ENCODE peak calls at places on chromosomes 16 and 17, in five cellular contexts. P is cardiac fibroblast, X is NB4, Q is A549, A is esophagus squamous epithelium. J is an unnamed sample.

GRCh38 chr17:10041287-10041612 is 136.2 kb upstream of the RCVRN start:
- DNase-seq in P (no peak), X (no peak), Q (peak), A (no peak), J (no peak)

GRCh38 chr16:66457888-66458287 is 30.8 kb downstream of the BEAN1 start:
- DNase-seq in P (no peak), X (no peak), Q (peak), A (no peak), J (no peak)

GRCh38 chr17:77750427-77751043 is 208.0 kb upstream of the TNRC6C start:
- DNase-seq in P (no peak), X (no peak), Q (no peak), A (no peak), J (no peak)

GRCh38 chr16:48574148-48574547 is 35.8 kb downstream of the N4BP1 start:
- DNase-seq in P (peak), X (no peak), Q (no peak), A (no peak), J (peak)

GRCh38 chr17:74825952-74826713 is 33.6 kb downstream of the GRIN2C start:
- DNase-seq in P (no peak), X (no peak), Q (no peak), A (no peak), J (no peak)

GRCh38 chr17:74864866-74865395 is 5.2 kb upstream of the GRIN2C start:
- DNase-seq in P (peak), X (peak), Q (peak), A (no peak), J (peak)

GRCh38 chr16:28923652-28924398 is 1.2 kb downstream of the RABEP2 start:
- DNase-seq in P (no peak), X (no peak), Q (no peak), A (no peak), J (no peak)

GRCh38 chr17:42985225-42985624 is 4.9 kb downstream of the RUNDC1 start:
- DNase-seq in P (no peak), X (peak), Q (no peak), A (no peak), J (no peak)

GRCh38 chr16:28846080-28846932 is at the start of gene TUFM:
- DNase-seq in P (peak), X (peak), Q (peak), A (peak), J (peak)

GRCh38 chr17:10754109-10754508 is 24.3 kb upstream of the TMEM220 start:
- DNase-seq in P (peak), X (peak), Q (peak), A (no peak), J (peak)

GRCh38 chr16:8571061-8571596 is 19.2 kb downstream of the TMEM114 start:
- DNase-seq in P (peak), X (peak), Q (peak), A (no peak), J (peak)

GRCh38 chr16:2751577-2752034 is 832 bp upstream of the SRRM2 start:
- DNase-seq in P (no peak), X (peak), Q (no peak), A (no peak), J (no peak)

GRCh38 chr17:70047619-70048018 is 27.4 kb upstream of the KCNJ16 start:
- DNase-seq in P (no peak), X (no peak), Q (peak), A (no peak), J (peak)

GRCh38 chr17:74394977-74395376 is 27.7 kb downstream of the GPR142 start:
- DNase-seq in P (no peak), X (no peak), Q (peak), A (no peak), J (no peak)

GRCh38 chr16:49690778-49691177 is 165.1 kb downstream of the ZNF423 start:
- DNase-seq in P (no peak), X (no peak), Q (no peak), A (no peak), J (no peak)

GRCh38 chr16:66516172-66516807 is 33.6 kb downstream of the TK2 start:
- DNase-seq in P (no peak), X (peak), Q (no peak), A (no peak), J (no peak)

GRCh38 chr17:39165178-39165843 is 650 bp downstream of the ARL5C start:
- DNase-seq in P (no peak), X (no peak), Q (no peak), A (no peak), J (no peak)

GRCh38 chr16:85870159-85870558 is 28.8 kb upstream of the IRF8 start:
- DNase-seq in P (no peak), X (no peak), Q (no peak), A (no peak), J (no peak)

GRCh38 chr16:85569615-85570212 is 43.4 kb upstream of the GSE1 start:
- DNase-seq in P (peak), X (peak), Q (no peak), A (no peak), J (no peak)

GRCh38 chr17:21816592-21817567 is 124.6 kb downstream of the KCNJ18 start:
- DNase-seq in P (no peak), X (no peak), Q (no peak), A (no peak), J (no peak)

GRCh38 chr16:85514295-85514600 is 98.9 kb upstream of the GSE1 start:
- DNase-seq in P (no peak), X (no peak), Q (no peak), A (no peak), J (no peak)

GRCh38 chr17:78240012-78240655 is 8.7 kb downstream of the TMEM235 start:
- DNase-seq in P (no peak), X (no peak), Q (no peak), A (no peak), J (no peak)

GRCh38 chr17:6279659-6280058 is 155.3 kb downstream of the AIPL1 start:
- DNase-seq in P (no peak), X (no peak), Q (peak), A (no peak), J (no peak)

GRCh38 chr17:81910840-81911276 is 341 bp downstream of the PCYT2 start:
- DNase-seq in P (no peak), X (no peak), Q (no peak), A (no peak), J (no peak)

GRCh38 chr17:48520631-48521045 is 10.2 kb downstream of the HOXB1 start:
- DNase-seq in P (no peak), X (no peak), Q (peak), A (no peak), J (peak)

GRCh38 chr17:34423978-34424813 is 61.2 kb upstream of the CCL1 start:
- DNase-seq in P (no peak), X (no peak), Q (no peak), A (no peak), J (no peak)

GRCh38 chr17:40475234-40476210 is 25.9 kb downstream of the TNS4 start:
- DNase-seq in P (no peak), X (no peak), Q (no peak), A (no peak), J (no peak)

GRCh38 chr16:11251525-11252481 is 4.2 kb downstream of the SOCS1 start:
- DNase-seq in P (peak), X (peak), Q (no peak), A (no peak), J (peak)

GRCh38 chr17:4675791-4676190 is 28.1 kb downstream of the PELP1 start:
- DNase-seq in P (no peak), X (no peak), Q (no peak), A (no peak), J (no peak)

GRCh38 chr17:76672270-76672851 is 28.8 kb upstream of the ST6GALNAC1 start:
- DNase-seq in P (no peak), X (no peak), Q (no peak), A (no peak), J (no peak)

GRCh38 chr17:596763-597644 is 117.6 kb downstream of the VPS53 start:
- DNase-seq in P (peak), X (no peak), Q (peak), A (no peak), J (peak)

GRCh38 chr16:85969591-85969990 is 70.6 kb downstream of the IRF8 start:
- DNase-seq in P (no peak), X (no peak), Q (no peak), A (no peak), J (peak)

GRCh38 chr17:78458739-78459335 is 80.4 kb downstream of the PGS1 start:
- DNase-seq in P (no peak), X (no peak), Q (no peak), A (no peak), J (no peak)

DNA sequence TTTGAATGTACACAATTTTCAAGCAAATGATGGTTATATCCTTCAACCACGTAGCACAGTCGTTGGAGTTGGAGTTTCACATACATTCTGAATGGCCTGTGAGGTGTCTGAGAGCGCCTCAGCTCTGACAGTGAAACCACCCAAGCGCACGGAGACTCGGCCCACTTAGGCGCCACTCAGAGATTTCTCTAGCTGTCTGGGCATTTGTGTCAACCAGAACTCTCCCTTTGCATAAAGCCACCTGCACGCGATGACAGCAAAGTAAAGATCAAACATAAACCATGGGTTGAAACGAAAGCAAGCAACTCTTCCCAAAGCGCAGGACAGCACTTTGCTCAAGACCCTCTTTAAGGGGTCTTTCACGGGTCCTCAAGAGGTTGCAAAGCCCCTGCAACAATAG is 543 bp downstream of the SLC6A4 start:
- DNase-seq in P (no peak), X (no peak), Q (no peak), A (no peak), J (no peak)
- H3K4me3 ChIP-seq in P (peak), X (no peak), Q (peak), A (peak), J (peak)

DNA sequence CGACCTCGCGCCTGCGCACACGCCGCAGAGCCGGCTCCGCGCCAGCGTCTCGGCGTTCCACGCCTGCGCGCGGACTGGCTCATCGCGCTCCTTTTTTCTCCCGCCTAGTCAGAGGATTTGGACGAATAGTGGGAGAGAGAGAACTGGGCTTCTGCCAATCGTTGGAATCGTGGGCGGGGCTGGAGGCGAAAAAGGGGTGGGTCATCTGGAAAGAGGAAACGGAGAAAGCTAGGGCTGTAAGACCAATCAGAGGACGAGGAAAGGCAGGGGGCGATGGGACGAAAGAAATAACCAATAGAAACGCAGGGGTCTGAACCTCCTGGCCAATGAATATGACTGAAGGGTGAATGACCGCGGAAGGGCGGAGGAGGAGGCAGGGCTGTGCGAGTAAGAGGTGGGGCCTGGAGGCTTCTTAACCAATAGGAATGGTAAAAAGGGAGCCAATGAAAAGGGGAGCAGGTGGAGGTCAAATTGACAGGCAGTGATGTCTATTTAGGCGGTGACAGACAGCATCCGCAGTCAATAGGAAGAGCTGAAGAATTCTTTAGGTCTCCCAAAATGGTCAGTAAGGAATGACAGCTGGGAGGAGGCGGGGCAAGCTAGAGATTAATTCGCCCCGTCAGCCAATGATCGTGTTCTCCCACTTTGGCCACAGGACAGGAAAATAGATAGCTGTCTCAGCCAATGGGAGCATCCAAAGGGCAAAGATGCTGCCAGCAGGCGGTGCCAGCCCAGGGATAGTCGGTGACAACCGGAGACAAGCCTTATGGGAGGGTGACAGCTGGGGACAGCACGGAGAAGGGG is at the start of gene TBC1D10B:
- DNase-seq in P (peak), X (peak), Q (peak), A (peak), J (peak)
- TF ChIP-seq CTCF in P (peak), X (peak), Q (no peak), A (no peak), J (peak)

GRCh38 chr16:13911871-13912270 is 8.1 kb upstream of the ERCC4 start:
- DNase-seq in P (no peak), X (no peak), Q (no peak), A (no peak), J (no peak)

GRCh38 chr16:13911306-13911705 is 8.6 kb upstream of the ERCC4 start:
- DNase-seq in P (no peak), X (no peak), Q (no peak), A (no peak), J (no peak)

GRCh38 chr16:13909069-13909468 is 10.9 kb upstream of the ERCC4 start:
- DNase-seq in P (no peak), X (no peak), Q (no peak), A (no peak), J (no peak)

GRCh38 chr16:13907431-13907830 is 12.5 kb upstream of the ERCC4 start:
- DNase-seq in P (no peak), X (no peak), Q (no peak), A (no peak), J (no peak)

GRCh38 chr16:13909872-13910303 is 10.1 kb upstream of the ERCC4 start:
- DNase-seq in P (peak), X (no peak), Q (peak), A (no peak), J (peak)
- H3K4me3 ChIP-seq in P (no peak), X (no peak), Q (no peak), A (no peak), J (no peak)

GRCh38 chr17:36657763-36658490 is 56.5 kb downstream of the MRM1 start:
- DNase-seq in P (peak), X (peak), Q (peak), A (no peak), J (no peak)
- TF ChIP-seq CTCF in P (peak), X (peak), Q (no peak), A (no peak), J (peak)

DNA sequence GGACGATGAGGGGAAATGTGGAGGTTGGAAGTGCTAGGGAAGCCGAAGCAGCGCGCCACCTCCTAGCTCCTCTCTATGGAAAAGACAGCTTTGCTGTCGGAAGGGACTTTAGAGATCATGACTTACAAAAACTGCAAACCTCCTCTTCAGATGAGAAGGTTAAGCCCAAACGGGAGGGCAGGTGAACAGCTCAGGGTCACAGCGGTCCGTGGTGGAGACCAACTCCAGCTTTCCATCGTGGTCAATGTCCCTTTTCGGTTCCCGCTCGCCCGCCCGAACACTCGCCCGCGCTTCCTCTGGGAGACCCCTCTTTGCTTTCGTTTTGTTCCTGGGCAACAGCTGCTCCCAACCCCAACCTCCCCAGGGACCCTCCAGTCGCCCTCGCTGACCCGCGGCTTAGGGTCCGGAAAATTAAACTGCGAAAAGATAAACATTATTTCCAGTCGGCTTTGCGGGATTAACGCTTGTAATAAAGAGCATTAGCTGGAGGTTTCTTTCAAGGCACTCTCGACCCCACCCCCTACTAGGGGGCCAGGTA is 7.7 kb downstream of the IRX6 start:
- DNase-seq in P (no peak), X (no peak), Q (no peak), A (no peak), J (no peak)
- H3K4me3 ChIP-seq in P (no peak), X (no peak), Q (no peak), A (no peak), J (no peak)

DNA sequence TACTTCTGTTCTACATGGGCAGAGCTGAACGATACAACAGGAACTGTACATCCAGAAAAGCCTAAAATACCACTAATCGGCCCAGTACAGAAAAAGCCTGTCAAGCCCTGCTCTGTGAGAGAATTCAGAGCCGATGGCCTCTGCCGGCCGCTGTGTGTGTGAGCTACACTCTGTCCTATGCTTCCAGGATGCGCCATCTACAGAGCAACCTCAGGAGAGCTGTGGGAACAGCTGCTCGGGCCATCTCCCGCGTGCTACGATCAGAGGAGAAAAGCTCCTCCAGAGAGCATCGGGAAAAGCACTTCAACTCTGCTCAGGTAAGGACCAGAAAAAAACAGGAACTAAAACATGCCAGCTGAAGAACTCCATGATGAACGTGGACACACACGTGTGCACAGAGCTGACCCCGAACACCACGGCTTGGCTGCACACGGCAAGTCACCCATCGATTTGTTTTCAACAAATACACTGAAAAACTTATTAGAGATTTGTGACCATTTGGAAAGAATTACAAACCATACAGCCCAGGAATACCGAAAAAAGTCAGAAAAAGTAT is 115.9 kb downstream of the ANKRD11 start:
- DNase-seq in P (no peak), X (no peak), Q (peak), A (no peak), J (no peak)
- TF ChIP-seq CTCF in P (peak), X (no peak), Q (no peak), A (no peak), J (no peak)